ENCODE peak calls at places on chromosomes 11 and 22, in four cellular contexts. X is aorta, P is cardiac muscle cell, F is mesendoderm. Y is an unnamed sample.

GRCh38 chr11:95154514-95154913 is 64.9 kb downstream of the ENDOD1 start:
- DNase-seq in X (no peak), P (peak; percentile 74), F (peak; percentile 87), Y (no peak)

GRCh38 chr22:46622081-46622521 is 1.9 kb downstream of the GRAMD4 start:
- DNase-seq in X (no peak), P (no peak), F (no peak), Y (peak; percentile 71)

GRCh38 chr11:37040921-37041320 is 442.9 kb upstream of the RAG2 start:
- DNase-seq in X (no peak), P (no peak), F (no peak), Y (no peak)

GRCh38 chr11:88122956-88123355 is 52.3 kb downstream of the RAB38 start:
- DNase-seq in X (no peak), P (no peak), F (no peak), Y (no peak)

GRCh38 chr22:49240016-49240380 is 587.7 kb downstream of the BRD1 start:
- DNase-seq in X (no peak), P (no peak), F (no peak), Y (no peak)

GRCh38 chr22:30607939-30608338 is 965 bp downstream of the TCN2 start:
- DNase-seq in X (no peak), P (no peak), F (no peak), Y (no peak)

GRCh38 chr11:88352139-88352538 is 14.6 kb upstream of the CTSC start:
- DNase-seq in X (no peak), P (peak; percentile 51), F (no peak), Y (no peak)

GRCh38 chr22:46010177-46010867 is 33.4 kb upstream of the WNT7B start:
- DNase-seq in X (peak; percentile 67), P (peak; percentile 33), F (no peak), Y (peak; percentile 41)

GRCh38 chr11:133403900-133404299 is 128.4 kb downstream of the OPCML start:
- DNase-seq in X (no peak), P (no peak), F (peak; percentile 62), Y (no peak)

GRCh38 chr22:26892401-26893033 is 235.1 kb downstream of the MIAT start:
- DNase-seq in X (peak; percentile 83), P (no peak), F (no peak), Y (peak; percentile 65)

GRCh38 chr11:116312560-116313340 is 460.0 kb downstream of the BUD13 start:
- DNase-seq in X (peak; percentile 86), P (peak; percentile 88), F (no peak), Y (peak; percentile 89)

GRCh38 chr22:42937164-42937854 is 77.6 kb downstream of the PACSIN2 start:
- DNase-seq in X (peak; percentile 81), P (peak; percentile 62), F (peak; percentile 23), Y (peak; percentile 85)

GRCh38 chr11:128503231-128503991 is 83.9 kb downstream of the ETS1 start:
- DNase-seq in X (no peak), P (peak; percentile 65), F (peak; percentile 66), Y (no peak)

GRCh38 chr11:106956887-106957505 is 61.3 kb downstream of the GUCY1A2 start:
- DNase-seq in X (no peak), P (no peak), F (peak; percentile 79), Y (no peak)

GRCh38 chr11:11543656-11544055 is 78.1 kb downstream of the GALNT18 start:
- DNase-seq in X (no peak), P (no peak), F (no peak), Y (no peak)

GRCh38 chr22:29799217-29799680 is 32.1 kb downstream of the UQCR10 start:
- DNase-seq in X (peak; percentile 89), P (peak; percentile 97), F (no peak), Y (peak; percentile 95)

GRCh38 chr11:96969251-96969650 is 579.4 kb downstream of the JRKL start:
- DNase-seq in X (no peak), P (no peak), F (no peak), Y (no peak)

GRCh38 chr11:121524233-121524631 is 71.5 kb upstream of the SORL1-AS1 start:
- DNase-seq in X (no peak), P (no peak), F (no peak), Y (no peak)

GRCh38 chr11:46375392-46376101 is 5.9 kb upstream of the MDK start:
- DNase-seq in X (no peak), P (no peak), F (no peak), Y (no peak)

GRCh38 chr11:10407055-10407454 is 48.0 kb upstream of the AMPD3 start:
- DNase-seq in X (no peak), P (no peak), F (peak; percentile 54), Y (no peak)

GRCh38 chr11:74611369-74611861 is 19.0 kb downstream of the POLD3 start:
- DNase-seq in X (no peak), P (peak; percentile 87), F (peak; percentile 55), Y (no peak)

GRCh38 chr11:32154275-32154674 is 63.4 kb downstream of the RCN1 start:
- DNase-seq in X (no peak), P (peak; percentile 64), F (peak; percentile 37), Y (no peak)

GRCh38 chr11:85666687-85667086 is 1.8 kb upstream of the CREBZF start:
- DNase-seq in X (no peak), P (no peak), F (no peak), Y (no peak)

GRCh38 chr11:10683429-10683828 is 10.1 kb downstream of the IRAG1 start:
- DNase-seq in X (no peak), P (no peak), F (no peak), Y (no peak)

GRCh38 chr11:112806876-112807275 is 154.3 kb upstream of the NCAM1 start:
- DNase-seq in X (no peak), P (no peak), F (peak; percentile 27), Y (no peak)

GRCh38 chr11:57276857-57277505 is 39.9 kb upstream of the APLNR start:
- DNase-seq in X (no peak), P (peak; percentile 78), F (no peak), Y (no peak)

GRCh38 chr11:6315811-6316425 is 4.4 kb downstream of the CAVIN3 start:
- DNase-seq in X (peak; percentile 79), P (peak; percentile 76), F (peak; percentile 81), Y (peak; percentile 65)

GRCh38 chr11:10918698-10919097 is 60.8 kb upstream of the ZBED5 start:
- DNase-seq in X (no peak), P (no peak), F (no peak), Y (no peak)

GRCh38 chr11:41522899-41523672 is 63.6 kb upstream of the LRRC4C start:
- DNase-seq in X (no peak), P (no peak), F (peak; percentile 75), Y (no peak)

GRCh38 chr11:5831196-5831829 is 10.4 kb downstream of the OR52E6 start:
- DNase-seq in X (no peak), P (no peak), F (peak; percentile 65), Y (no peak)

GRCh38 chr11:46322759-46323158 is 24.5 kb upstream of the DGKZ start:
- DNase-seq in X (no peak), P (peak; percentile 32), F (no peak), Y (no peak)

GRCh38 chr11:118910309-118911112 is 15.2 kb downstream of the BCL9L start:
- DNase-seq in X (peak; percentile 93), P (peak; percentile 95), F (peak; percentile 96), Y (peak; percentile 87)

GRCh38 chr11:102936864-102937509 is 18.5 kb downstream of the MMP13 start:
- DNase-seq in X (no peak), P (no peak), F (no peak), Y (no peak)

GRCh38 chr11:130873766-130874165 is 42.5 kb downstream of the SNX19 start:
- DNase-seq in X (no peak), P (no peak), F (peak; percentile 50), Y (no peak)

GRCh38 chr11:131375421-131375820 is 5.0 kb downstream of the NTM start:
- DNase-seq in X (no peak), P (no peak), F (no peak), Y (no peak)

GRCh38 chr11:12241401-12241800 is 131.0 kb downstream of the MICAL2 start:
- DNase-seq in X (no peak), P (no peak), F (no peak), Y (no peak)

GRCh38 chr11:26958005-26958404 is 35.9 kb upstream of the FIBIN start:
- DNase-seq in X (no peak), P (no peak), F (no peak), Y (no peak)

DNA sequence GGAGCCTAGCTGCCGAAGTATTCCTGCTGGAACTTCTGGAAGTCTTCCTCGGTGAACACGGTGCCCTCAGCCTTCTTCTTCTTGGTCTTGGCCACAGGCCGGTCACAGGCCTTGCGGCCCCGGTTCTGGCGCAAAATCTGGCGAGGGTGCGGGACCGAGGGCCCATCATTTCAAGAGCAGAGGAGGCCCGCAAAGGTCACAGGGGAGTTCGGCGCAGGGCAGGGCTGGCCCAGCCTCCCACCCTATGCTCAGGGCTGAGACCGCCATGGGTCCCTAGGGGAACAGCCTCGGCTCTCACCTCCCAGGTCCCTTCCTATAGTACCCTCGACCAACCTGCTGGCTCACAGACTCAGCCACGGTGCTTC is 3.1 kb downstream of the RPS19BP1 start:
- DNase-seq in X (no peak), P (no peak), F (no peak), Y (no peak)
- H3K27ac ChIP-seq in X (no peak overlapping the region), P (no peak overlapping the region), F (no peak overlapping the region), Y (peak overlapping the region; percentile 50)

DNA sequence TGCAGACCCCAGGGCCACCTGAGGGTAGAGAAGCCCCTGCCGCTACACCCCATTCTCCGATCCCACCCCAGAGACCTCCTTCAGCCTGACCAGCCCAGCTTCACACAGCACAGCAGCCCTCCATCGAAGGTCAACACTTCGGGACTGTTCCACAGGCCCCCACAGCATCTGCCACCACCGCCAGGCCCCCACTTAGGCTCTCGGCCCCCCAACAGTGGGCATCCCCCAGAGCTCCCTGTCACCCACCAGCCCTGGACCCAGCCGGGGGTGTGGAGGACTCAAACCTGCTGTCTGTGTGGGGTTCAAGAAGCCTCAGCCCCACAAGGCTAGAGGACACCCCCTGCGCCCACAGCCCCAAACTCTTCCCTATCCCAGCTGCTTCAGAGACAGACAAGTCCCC is 6.2 kb downstream of the SBF1 start:
- DNase-seq in X (no peak), P (no peak), F (no peak), Y (no peak)
- H3K27ac ChIP-seq in X (no peak overlapping the region), P (no peak overlapping the region), F (no peak overlapping the region), Y (no peak overlapping the region)

GRCh38 chr22:24466831-24467249 is 28.3 kb upstream of the UPB1 start:
- DNase-seq in X (no peak), P (peak; percentile 89), F (no peak), Y (no peak)
- H3K27ac ChIP-seq in X (peak overlapping the region; percentile 68), P (peak overlapping the region; percentile 97), F (no peak overlapping the region), Y (peak overlapping the region; percentile 20)

GRCh38 chr11:61172353-61172752 is 11.1 kb upstream of the VPS37C start:
- DNase-seq in X (no peak), P (no peak), F (no peak), Y (no peak)
- H3K27ac ChIP-seq in X (no peak overlapping the region), P (no peak overlapping the region), F (no peak overlapping the region), Y (no peak overlapping the region)

DNA sequence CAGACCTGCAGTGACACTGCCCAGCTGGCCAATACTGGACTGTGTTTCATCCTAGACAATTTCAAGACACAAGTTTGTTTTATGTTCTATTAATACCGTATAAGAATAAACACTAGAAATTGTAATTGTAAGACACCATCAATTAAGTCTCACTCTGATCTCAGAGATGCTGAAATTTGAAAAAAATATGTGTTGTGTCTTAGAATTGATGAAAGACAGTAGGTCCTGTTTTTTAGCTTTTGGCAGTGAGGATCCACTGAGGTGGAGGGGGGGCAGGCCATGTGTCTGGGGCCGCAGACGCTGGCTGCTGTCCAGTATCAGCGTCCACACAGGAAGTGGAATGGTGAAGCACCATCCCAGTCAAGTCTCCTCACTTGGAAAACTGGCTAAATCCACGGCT is 22.5 kb upstream of the ALG8 start:
- DNase-seq in X (no peak), P (peak; percentile 70), F (no peak), Y (no peak)
- H3K27ac ChIP-seq in X (peak overlapping the region; percentile 45), P (no peak overlapping the region), F (no peak overlapping the region), Y (no peak overlapping the region)

GRCh38 chr11:65870706-65871681 is 1.6 kb downstream of the EFEMP2 start:
- DNase-seq in X (no peak), P (no peak), F (no peak), Y (peak; percentile 53)
- H3K27ac ChIP-seq in X (peak overlapping the region; percentile 90), P (peak overlapping the region; percentile 97), F (no peak overlapping the region), Y (peak overlapping the region; percentile 87)

GRCh38 chr11:516400-516799 is 9.4 kb upstream of the RNH1 start:
- DNase-seq in X (no peak), P (no peak), F (no peak), Y (no peak)
- H3K27ac ChIP-seq in X (no peak overlapping the region), P (no peak overlapping the region), F (no peak overlapping the region), Y (no peak overlapping the region)